ENCODE peak calls at places on chromosome 20, in six cellular contexts. Q, O, U, V, F and Z are unnamed samples.

GRCh38 chr20:31918471-31919105 is 33.3 kb downstream of the PDRG1 start:
- DNase-seq in O (no peak), Q (peak; percentile 10), U (no peak), F (no peak), V (no peak), Z (peak; percentile 10)

GRCh38 chr20:19815553-19815991 is 57.5 kb downstream of the RIN2 start:
- DNase-seq in Q (peak; percentile 95), O (no peak), U (peak; percentile 36), F (no peak), V (no peak), Z (peak; percentile 99)

GRCh38 chr20:3995067-3995748 is 20.1 kb downstream of the RNF24 start:
- DNase-seq in F (no peak), V (no peak), O (no peak), U (no peak), Q (peak; percentile 17), Z (peak; percentile 44)

GRCh38 chr20:56628015-56628872 is 862 bp upstream of the TFAP2C start:
- DNase-seq in V (no peak), O (no peak), U (no peak), Q (no peak), F (peak; percentile 37), Z (no peak)

GRCh38 chr20:63952210-63952535 is 4.0 kb downstream of the UCKL1 start:
- DNase-seq in F (no peak), U (no peak), O (no peak), V (no peak), Q (no peak), Z (no peak)

GRCh38 chr20:4591975-4592315 is 129.8 kb upstream of the PRND start:
- DNase-seq in O (no peak), V (no peak), U (no peak), Q (no peak), F (no peak), Z (no peak)

GRCh38 chr20:59121714-59122376 is 41.8 kb upstream of the ZNF831 start:
- DNase-seq in Q (no peak), U (no peak), F (no peak), V (no peak), O (no peak), Z (no peak)

GRCh38 chr20:61955668-61956395 is 109.8 kb downstream of the TAF4 start:
- DNase-seq in V (no peak), F (no peak), O (no peak), U (no peak), Q (no peak), Z (no peak)

GRCh38 chr20:35992713-35993335 is 24.4 kb downstream of the CNBD2 start:
- DNase-seq in F (no peak), V (no peak), O (no peak), Q (peak; percentile 71), U (peak; percentile 69), Z (peak; percentile 58)

GRCh38 chr20:49485563-49485962 is 3.1 kb upstream of the KCNB1 start:
- DNase-seq in V (no peak), F (no peak), O (no peak), Q (no peak), U (no peak), Z (no peak)

GRCh38 chr20:2485662-2486061 is 15.1 kb upstream of the SNRPB start:
- DNase-seq in Q (no peak), O (no peak), F (no peak), V (no peak), U (no peak), Z (no peak)

GRCh38 chr20:57835053-57835452 is 125.2 kb upstream of the PMEPA1 start:
- DNase-seq in V (no peak), O (no peak), Q (no peak), F (no peak), U (no peak), Z (no peak)

GRCh38 chr20:4120921-4121321 is 105.6 kb upstream of the RNF24 start:
- DNase-seq in V (no peak), F (no peak), O (no peak), U (no peak), Q (no peak), Z (no peak)

GRCh38 chr20:610130-611046 is at the start of gene TCF15:
- DNase-seq in F (no peak), U (no peak), V (no peak), Q (no peak), O (no peak), Z (no peak)

GRCh38 chr20:37345339-37346231 is at the start of gene SRC:
- DNase-seq in O (no peak), U (peak; percentile 78), F (peak; percentile 90), Q (peak; percentile 74), V (peak; percentile 63), Z (peak; percentile 60)

GRCh38 chr20:51462566-51463276 is 79.8 kb downstream of the NFATC2 start:
- DNase-seq in F (peak; percentile 57), V (peak; percentile 46), O (no peak), Q (no peak), U (no peak), Z (peak; percentile 80)

GRCh38 chr20:12984863-12985262 is 23.9 kb upstream of the SPTLC3 start:
- DNase-seq in O (no peak), V (no peak), F (no peak), U (no peak), Q (peak; percentile 62), Z (no peak)

GRCh38 chr20:32605167-32605656 is 20.1 kb upstream of the NOL4L start:
- DNase-seq in U (no peak), F (peak; percentile 74), O (no peak), Q (no peak), V (no peak), Z (peak; percentile 65)

GRCh38 chr20:22836211-22836610 is 198.9 kb upstream of the SSTR4 start:
- DNase-seq in O (no peak), V (no peak), F (no peak), U (no peak), Q (no peak), Z (no peak)

GRCh38 chr20:59771506-59772372 is 161.7 kb downstream of the SYCP2 start:
- DNase-seq in F (no peak), Q (no peak), O (no peak), V (no peak), U (no peak), Z (no peak)

GRCh38 chr20:24814556-24815195 is 134.4 kb upstream of the CST7 start:
- DNase-seq in V (no peak), F (no peak), U (no peak), Q (no peak), O (no peak), Z (no peak)

GRCh38 chr20:52047811-52048302 is 143.7 kb downstream of the ZFP64 start:
- DNase-seq in F (no peak), Q (no peak), O (no peak), U (peak; percentile 12), V (peak; percentile 67), Z (peak; percentile 67)

GRCh38 chr20:4435210-4435609 is 286.5 kb upstream of the PRND start:
- DNase-seq in Q (no peak), U (no peak), F (no peak), V (no peak), O (no peak), Z (peak; percentile 71)

GRCh38 chr20:25071722-25072121 is 10.2 kb downstream of the VSX1 start:
- DNase-seq in O (no peak), F (peak; percentile 4), Q (no peak), U (no peak), V (peak; percentile 30), Z (no peak)